ENCODE peak calls at places on chromosomes 6 and 20, in eight cellular contexts. Y is GM20000; V is brain pericyte; Z is activated CD4-positive, alpha-beta T cell treated with anti-CD3 and anti-CD28 coated beads for 24 hours; P is mucosa of gallbladder; U is choroid plexus epithelial cell; S is OCI-LY7; I is NCI-H1694. A is an unnamed sample.

GRCh38 chr6:111076024-111076680 is 11.2 kb upstream of the SLC16A10 start:
- DNase-seq in Y (no peak), V (no peak), Z (no peak), P (no peak), U (no peak), S (no peak), I (no peak), A (no peak)

GRCh38 chr20:13687827-13688226 is 49.1 kb upstream of the TASP1 start:
- DNase-seq in Y (no peak), V (no peak), Z (no peak), P (no peak), U (peak), S (no peak), I (no peak), A (no peak)

GRCh38 chr6:56193846-56194245 is 53.5 kb downstream of the COL21A1 start:
- DNase-seq in Y (no peak), V (no peak), Z (no peak), P (no peak), U (peak), S (no peak), I (no peak), A (no peak)

GRCh38 chr6:36123270-36124139 is 6.8 kb upstream of the MAPK13 start:
- DNase-seq in Y (peak), V (no peak), Z (peak), P (peak), U (peak), S (peak), I (peak), A (no peak)

GRCh38 chr6:73969982-73970960 is 274.3 kb downstream of the CD109 start:
- DNase-seq in Y (no peak), V (no peak), Z (no peak), P (no peak), U (peak), S (peak), I (peak), A (no peak)

GRCh38 chr6:121522265-121522664 is 86.8 kb downstream of the GJA1 start:
- DNase-seq in Y (no peak), V (peak), Z (no peak), P (peak), U (peak), S (no peak), I (no peak), A (no peak)

GRCh38 chr20:62814060-62814708 is 2.7 kb upstream of the COL9A3 start:
- DNase-seq in Y (no peak), V (no peak), Z (no peak), P (no peak), U (no peak), S (no peak), I (no peak), A (no peak)

GRCh38 chr6:79134699-79135474 is 56.8 kb upstream of the PHIP start:
- DNase-seq in Y (no peak), V (no peak), Z (no peak), P (no peak), U (no peak), S (no peak), I (no peak), A (no peak)

GRCh38 chr6:114987281-114987680 is 644.5 kb upstream of the HS3ST5 start:
- DNase-seq in Y (no peak), V (no peak), Z (no peak), P (no peak), U (no peak), S (no peak), I (no peak), A (no peak)

GRCh38 chr6:161010418-161010817 is 18.8 kb downstream of the MAP3K4 start:
- DNase-seq in Y (no peak), V (no peak), Z (no peak), P (no peak), U (peak), S (no peak), I (no peak), A (no peak)

GRCh38 chr6:33770116-33770832 is 18.7 kb downstream of the LEMD2 start:
- DNase-seq in Y (no peak), V (no peak), Z (no peak), P (no peak), U (no peak), S (no peak), I (no peak), A (no peak)

GRCh38 chr6:29079203-29079602 is 7.9 kb downstream of the OR2B3 start:
- DNase-seq in Y (no peak), V (no peak), Z (no peak), P (no peak), U (no peak), S (no peak), I (no peak), A (no peak)

GRCh38 chr6:24936641-24937317 is 1.0 kb upstream of the RIPOR2 start:
- DNase-seq in Y (peak), V (no peak), Z (no peak), P (no peak), U (no peak), S (no peak), I (no peak), A (no peak)

GRCh38 chr20:36317675-36318074 is 11.5 kb downstream of the DLGAP4 start:
- DNase-seq in Y (no peak), V (no peak), Z (no peak), P (no peak), U (no peak), S (no peak), I (no peak), A (no peak)

GRCh38 chr20:25177890-25178321 is 17.6 kb upstream of the ENTPD6 start:
- DNase-seq in Y (no peak), V (no peak), Z (no peak), P (peak), U (peak), S (no peak), I (no peak), A (no peak)

GRCh38 chr6:16657768-16658167 is 103.5 kb downstream of the ATXN1 start:
- DNase-seq in Y (peak), V (no peak), Z (no peak), P (no peak), U (no peak), S (no peak), I (no peak), A (no peak)

GRCh38 chr6:150236114-150236513 is 93.3 kb downstream of the PPP1R14C start:
- DNase-seq in Y (no peak), V (no peak), Z (no peak), P (no peak), U (no peak), S (no peak), I (no peak), A (no peak)

GRCh38 chr20:61797200-61797599 is 268.5 kb downstream of the TAF4 start:
- DNase-seq in Y (no peak), V (no peak), Z (no peak), P (no peak), U (peak), S (peak), I (no peak), A (no peak)

GRCh38 chr6:30646450-30647038 is 389 bp upstream of the C6orf136 start:
- DNase-seq in Y (no peak), V (no peak), Z (peak), P (peak), U (no peak), S (no peak), I (no peak), A (no peak)

GRCh38 chr6:112800439-112800838 is 453.3 kb downstream of the RFPL4B start:
- DNase-seq in Y (no peak), V (no peak), Z (no peak), P (no peak), U (no peak), S (no peak), I (no peak), A (no peak)

GRCh38 chr6:35370799-35371493 is 28.6 kb downstream of the PPARD start:
- DNase-seq in Y (no peak), V (no peak), Z (no peak), P (peak), U (peak), S (peak), I (no peak), A (no peak)

GRCh38 chr6:31208506-31208905 is 38.0 kb upstream of the POU5F1 start:
- DNase-seq in Y (no peak), V (no peak), Z (no peak), P (no peak), U (no peak), S (no peak), I (no peak), A (no peak)

GRCh38 chr20:45459606-45460005 is 9.9 kb upstream of the WFDC2 start:
- DNase-seq in Y (no peak), V (no peak), Z (no peak), P (no peak), U (peak), S (no peak), I (no peak), A (no peak)

GRCh38 chr6:1527098-1527497 is 82.6 kb upstream of the FOXC1 start:
- DNase-seq in Y (peak), V (no peak), Z (peak), P (no peak), U (peak), S (no peak), I (no peak), A (no peak)

GRCh38 chr6:110681543-110682459 is 133.5 kb downstream of the CDK19 start:
- DNase-seq in Y (no peak), V (no peak), Z (no peak), P (no peak), U (peak), S (no peak), I (no peak), A (no peak)

GRCh38 chr6:144186817-144187625 is 36.7 kb downstream of the STX11 start:
- DNase-seq in Y (no peak), V (no peak), Z (no peak), P (no peak), U (no peak), S (no peak), I (no peak), A (no peak)

GRCh38 chr20:59291740-59292139 is 8.7 kb upstream of the EDN3 start:
- DNase-seq in Y (no peak), V (no peak), Z (no peak), P (peak), U (no peak), S (no peak), I (no peak), A (no peak)

GRCh38 chr6:136737343-136738177 is 54.7 kb downstream of the MAP3K5 start:
- DNase-seq in Y (no peak), V (no peak), Z (no peak), P (no peak), U (peak), S (no peak), I (no peak), A (no peak)

GRCh38 chr20:24911461-24911860 is 37.6 kb upstream of the CST7 start:
- DNase-seq in Y (no peak), V (no peak), Z (no peak), P (peak), U (no peak), S (no peak), I (no peak), A (peak)

GRCh38 chr20:59028812-59029211 is 3.3 kb downstream of the ATP5F1E start:
- DNase-seq in Y (no peak), V (no peak), Z (no peak), P (no peak), U (no peak), S (no peak), I (no peak), A (no peak)

A was measured in type B pancreatic cell.